ENCODE peak calls at places on chromosomes 16 and 17, in four cellular contexts. Z is neural progenitor cell, R is mammary epithelial cell, F is endothelial cell of umbilical vein. V is an unnamed sample.

GRCh38 chr17:76524598-76525512 is 12.7 kb downstream of the CYGB start:
- DNase-seq in Z (no peak), R (no peak), F (no peak), V (no peak)

GRCh38 chr17:63598284-63598683 is 2.4 kb upstream of the TACO1 start:
- DNase-seq in Z (no peak), R (no peak), F (no peak), V (no peak)

GRCh38 chr17:79223953-79224352 is 149.3 kb downstream of the ENGASE start:
- DNase-seq in Z (no peak), R (no peak), F (no peak), V (no peak)

GRCh38 chr16:3045758-3046505 is 429 bp upstream of the MMP25 start:
- DNase-seq in Z (peak), R (no peak), F (no peak), V (peak)

GRCh38 chr17:27414271-27414670 is 42.0 kb upstream of the KSR1 start:
- DNase-seq in Z (no peak), R (no peak), F (no peak), V (no peak)

GRCh38 chr17:40070895-40071719 is 8.3 kb downstream of the THRA start:
- DNase-seq in Z (peak), R (no peak), F (no peak), V (peak)

GRCh38 chr17:13786000-13786598 is 184.4 kb upstream of the HS3ST3A1 start:
- DNase-seq in Z (no peak), R (no peak), F (no peak), V (no peak)

GRCh38 chr16:23229714-23230113 is 47.2 kb downstream of the SCNN1G start:
- DNase-seq in Z (no peak), R (no peak), F (no peak), V (no peak)

GRCh38 chr17:68600881-68601564 is at the start of gene FAM20A:
- DNase-seq in Z (peak), R (no peak), F (no peak), V (peak)

GRCh38 chr17:58388302-58389190 is 28.8 kb downstream of the RNF43 start:
- DNase-seq in Z (no peak), R (no peak), F (no peak), V (no peak)

GRCh38 chr16:75011634-75012307 is 12.9 kb downstream of the ZNRF1 start:
- DNase-seq in Z (no peak), R (peak), F (peak), V (no peak)

GRCh38 chr17:78491236-78492115 is 85.7 kb downstream of the DNAH17 start:
- DNase-seq in Z (no peak), R (no peak), F (no peak), V (no peak)

GRCh38 chr16:86826931-86827330 is 248.6 kb downstream of the FOXL1 start:
- DNase-seq in Z (peak), R (no peak), F (no peak), V (peak)

GRCh38 chr17:42883802-42884553 is 16.6 kb upstream of the G6PC1 start:
- DNase-seq in Z (no peak), R (peak), F (no peak), V (no peak)

GRCh38 chr17:20073056-20073979 is 64.2 kb downstream of the SPECC1 start:
- DNase-seq in Z (no peak), R (no peak), F (no peak), V (no peak)

GRCh38 chr16:53041196-53041977 is 11.3 kb downstream of the CHD9NB start:
- DNase-seq in Z (peak), R (peak), F (peak), V (peak)

GRCh38 chr17:66915204-66915611 is 49.3 kb upstream of the CACNG4 start:
- DNase-seq in Z (peak), R (peak), F (no peak), V (peak)

GRCh38 chr16:82603784-82604411 is 22.9 kb upstream of the CDH13 start:
- DNase-seq in Z (peak), R (peak), F (peak), V (peak)

GRCh38 chr17:3762922-3763776 is 37.8 kb downstream of the ITGAE start:
- DNase-seq in Z (no peak), R (no peak), F (no peak), V (no peak)

GRCh38 chr17:66487121-66487520 is 184.7 kb downstream of the PRKCA start:
- DNase-seq in Z (no peak), R (no peak), F (no peak), V (no peak)

GRCh38 chr17:76506408-76507328 is 5.4 kb upstream of the RHBDF2 start:
- DNase-seq in Z (peak), R (peak), F (peak), V (peak)

GRCh38 chr16:69839798-69840409 is 77.8 kb downstream of the WWP2 start:
- DNase-seq in Z (no peak), R (no peak), F (peak), V (no peak)

GRCh38 chr16:74563828-74564263 is 43.1 kb downstream of the GLG1 start:
- DNase-seq in Z (no peak), R (peak), F (no peak), V (no peak)

GRCh38 chr17:79874329-79874981 is 35.2 kb upstream of the CBX4 start:
- DNase-seq in Z (peak), R (peak), F (peak), V (no peak)

GRCh38 chr17:33038740-33039139 is 47.1 kb downstream of the SPACA3 start:
- DNase-seq in Z (peak), R (peak), F (peak), V (peak)

GRCh38 chr16:81652798-81653505 is 126.1 kb upstream of the PLCG2 start:
- DNase-seq in Z (peak), R (no peak), F (no peak), V (no peak)

GRCh38 chr16:57624044-57624688 is 4.3 kb upstream of the ADGRG1 start:
- DNase-seq in Z (no peak), R (peak), F (no peak), V (no peak)

GRCh38 chr16:68372381-68372720 is 61.5 kb downstream of the PRMT7 start:
- DNase-seq in Z (no peak), R (no peak), F (no peak), V (no peak)

GRCh38 chr17:73210002-73210678 is 17.3 kb downstream of the COG1 start:
- DNase-seq in Z (no peak), R (no peak), F (no peak), V (no peak)

GRCh38 chr16:2719328-2720062 is 529 bp downstream of the PRSS27 start:
- DNase-seq in Z (no peak), R (no peak), F (no peak), V (no peak)

GRCh38 chr17:7552621-7553051 is 3.8 kb downstream of the TNFSF12 start:
- DNase-seq in Z (no peak), R (no peak), F (no peak), V (no peak)
- H3K4me2 ChIP-seq in Z (no peak), R (no peak), F (no peak), V (no peak)

GRCh38 chr16:65229191-65229662 is 107.4 kb upstream of the CDH11 start:
- DNase-seq in Z (no peak), R (no peak), F (no peak), V (no peak)
- H2AFZ ChIP-seq in Z (no peak), R (no peak), F (no peak), V (no peak)

DNA sequence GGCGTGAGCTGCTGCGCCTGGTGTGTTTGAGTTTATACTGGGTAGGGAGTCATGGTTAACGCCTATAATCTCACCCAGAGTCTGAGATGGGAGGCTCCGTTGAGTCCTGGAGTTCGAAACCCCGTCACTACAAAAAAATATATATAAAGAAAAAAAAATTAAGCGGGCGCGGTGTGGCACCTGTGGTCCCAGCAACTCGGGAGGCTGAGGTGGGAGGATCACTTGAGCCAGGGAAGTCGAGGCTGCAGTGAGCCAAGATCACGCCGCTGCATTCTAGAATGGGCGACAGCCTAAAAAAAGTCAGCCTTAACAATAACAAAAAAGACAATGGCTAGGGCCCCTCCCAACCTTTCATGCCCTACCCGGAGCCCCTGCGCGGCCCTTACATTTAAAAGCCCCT is 17.2 kb upstream of the PRR14 start:
- DNase-seq in Z (peak), R (no peak), F (no peak), V (no peak)
- H3K4me2 ChIP-seq in Z (peak), R (peak), F (peak), V (peak)

GRCh38 chr17:47621293-47622178 is 28.2 kb upstream of the KPNB1 start:
- DNase-seq in Z (peak), R (peak), F (peak), V (peak)
- H2AFZ ChIP-seq in Z (no peak), R (no peak), F (no peak), V (no peak)

DNA sequence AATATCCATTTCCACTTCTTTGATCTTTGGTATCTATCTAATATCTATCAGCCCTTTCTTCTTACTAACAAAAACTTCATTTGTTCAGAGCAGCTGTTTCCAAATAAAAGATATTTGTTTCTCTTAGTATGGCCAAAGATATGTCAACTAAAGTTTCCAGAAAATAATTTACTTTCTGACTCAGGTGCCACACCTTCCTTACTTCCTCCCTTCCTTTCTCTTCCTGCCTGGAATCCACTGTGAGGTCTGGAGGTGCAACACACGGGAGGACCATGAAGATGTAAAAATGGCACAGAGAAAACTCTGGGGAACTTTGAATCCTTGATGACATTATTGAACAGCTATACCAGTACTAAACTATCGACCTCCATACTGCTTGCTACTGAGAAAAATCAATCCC is 14.0 kb downstream of the MED13 start:
- DNase-seq in Z (no peak), R (peak), F (no peak), V (no peak)
- H3K4me2 ChIP-seq in Z (no peak), R (no peak), F (no peak), V (no peak)

GRCh38 chr17:2438823-2439222 is 38.0 kb upstream of the MNT start:
- DNase-seq in Z (no peak), R (no peak), F (no peak), V (no peak)

GRCh38 chr17:2435181-2435741 is 34.4 kb upstream of the MNT start:
- DNase-seq in Z (peak), R (no peak), F (no peak), V (peak)

GRCh38 chr17:2435852-2436251 is 35.0 kb upstream of the MNT start:
- DNase-seq in Z (no peak), R (no peak), F (no peak), V (no peak)

GRCh38 chr17:2433696-2434095 is 32.8 kb upstream of the MNT start:
- DNase-seq in Z (no peak), R (peak), F (no peak), V (no peak)

GRCh38 chr17:2436516-2436915 is 35.7 kb upstream of the MNT start:
- DNase-seq in Z (no peak), R (peak), F (no peak), V (no peak)
- H2AFZ ChIP-seq in Z (no peak), R (no peak), F (no peak), V (no peak)